ENCODE peak calls at places on chromosomes 3 and 15, in ten cellular contexts. F is sigmoid colon; J is psoas muscle; P is colonic mucosa; O is left lung; T is astrocyte; A is trophoblast cell; E is pancreas; D is CD8-positive, alpha-beta memory T cell; N is GM12878. B is an unnamed sample.

GRCh38 chr15:66943456-66944095 is 121.8 kb upstream of the SMAD3 start:
- DNase-seq in F (peak; percentile 39), J (no peak), P (peak; percentile 57), O (no peak), T (no peak), A (peak; percentile 67), E (no peak), D (no peak), N (no peak), B (no peak)

GRCh38 chr3:50008931-50009330 is 69.0 kb downstream of the RBM6 start:
- DNase-seq in F (no peak), J (no peak), P (no peak), O (no peak), T (peak; percentile 43), A (peak; percentile 77), E (no peak), D (no peak), N (no peak), B (no peak)

GRCh38 chr15:67100808-67101581 is 35.6 kb downstream of the SMAD3 start:
- DNase-seq in F (no peak), J (no peak), P (no peak), O (no peak), T (no peak), A (no peak), E (no peak), D (no peak), N (peak; percentile 82), B (peak; percentile 48)

GRCh38 chr15:71199384-71200351 is 84.4 kb downstream of the THSD4 start:
- DNase-seq in F (no peak), J (no peak), P (no peak), O (no peak), T (peak; percentile 52), A (no peak), E (no peak), D (no peak), N (no peak), B (no peak)

GRCh38 chr15:32893412-32893811 is 175.6 kb downstream of the GREM1 start:
- DNase-seq in F (no peak), J (no peak), P (no peak), O (no peak), T (no peak), A (no peak), E (no peak), D (no peak), N (no peak), B (no peak)

GRCh38 chr3:23735575-23736326 is 70.0 kb upstream of the UBE2E1 start:
- DNase-seq in F (no peak), J (no peak), P (no peak), O (no peak), T (no peak), A (no peak), E (no peak), D (no peak), N (no peak), B (no peak)

GRCh38 chr15:40250771-40251454 is 12.1 kb downstream of the PAK6 start:
- DNase-seq in F (no peak), J (no peak), P (no peak), O (peak; percentile 23), T (no peak), A (no peak), E (no peak), D (no peak), N (no peak), B (no peak)

GRCh38 chr15:66713843-66714508 is 11.9 kb downstream of the SMAD6 start:
- DNase-seq in F (no peak), J (no peak), P (no peak), O (no peak), T (no peak), A (no peak), E (no peak), D (no peak), N (peak; percentile 56), B (no peak)

GRCh38 chr15:49904296-49904695 is 214.7 kb downstream of the ATP8B4 start:
- DNase-seq in F (no peak), J (no peak), P (no peak), O (no peak), T (no peak), A (no peak), E (no peak), D (no peak), N (no peak), B (no peak)

GRCh38 chr3:72848703-72849081 is 447 bp upstream of the SHQ1 start:
- DNase-seq in F (no peak), J (no peak), P (no peak), O (no peak), T (peak; percentile 23), A (no peak), E (no peak), D (peak; percentile 11), N (peak; percentile 71), B (no peak)

GRCh38 chr3:9416139-9416780 is 18.8 kb downstream of the SETD5 start:
- DNase-seq in F (no peak), J (no peak), P (no peak), O (no peak), T (peak; percentile 10), A (peak; percentile 4), E (no peak), D (no peak), N (no peak), B (no peak)

GRCh38 chr15:78061963-78062427 is 15.5 kb downstream of the TBC1D2B start:
- DNase-seq in F (no peak), J (no peak), P (no peak), O (peak; percentile 48), T (peak; percentile 58), A (no peak), E (no peak), D (no peak), N (no peak), B (no peak)

GRCh38 chr3:151550642-151551041 is 89.8 kb upstream of the IGSF10 start:
- DNase-seq in F (no peak), J (no peak), P (no peak), O (no peak), T (no peak), A (no peak), E (no peak), D (no peak), N (no peak), B (no peak)

GRCh38 chr3:46966811-46967210 is 9.7 kb downstream of the CCDC12 start:
- DNase-seq in F (no peak), J (no peak), P (no peak), O (no peak), T (no peak), A (peak; percentile 97), E (no peak), D (no peak), N (no peak), B (no peak)

GRCh38 chr3:23587513-23587912 is 218.2 kb upstream of the UBE2E1 start:
- DNase-seq in F (no peak), J (no peak), P (no peak), O (no peak), T (no peak), A (peak; percentile 67), E (no peak), D (no peak), N (no peak), B (no peak)

GRCh38 chr3:134665243-134665642 is 14.4 kb upstream of the KY start:
- DNase-seq in F (no peak), J (peak; percentile 16), P (no peak), O (no peak), T (no peak), A (no peak), E (no peak), D (no peak), N (no peak), B (no peak)

GRCh38 chr3:121431717-121432517 is 113.9 kb downstream of the POLQ start:
- DNase-seq in F (no peak), J (no peak), P (peak; percentile 35), O (no peak), T (peak; percentile 29), A (peak; percentile 52), E (no peak), D (peak; percentile 27), N (peak; percentile 62), B (peak; percentile 62)
- H3K4me3 ChIP-seq in F (peak overlapping the region; percentile 32), J (peak overlapping the region; percentile 42), P (no peak overlapping the region), O (peak overlapping the region; percentile 8), T (no peak overlapping the region), A (no peak overlapping the region), E (no peak overlapping the region), D (peak overlapping the region; percentile 29), N (no peak overlapping the region), B (peak overlapping the region; percentile 52)

GRCh38 chr15:35439291-35439690 is 106.7 kb downstream of the DPH6 start:
- DNase-seq in F (no peak), J (no peak), P (no peak), O (no peak), T (peak; percentile 81), A (peak; percentile 18), E (no peak), D (no peak), N (no peak), B (no peak)
- H3K27ac ChIP-seq in F (no peak overlapping the region), J (no peak overlapping the region), P (no peak overlapping the region), O (no peak overlapping the region), T (no peak overlapping the region), A (no peak overlapping the region), E (no peak overlapping the region), D (no peak overlapping the region), N (no peak overlapping the region), B (no peak overlapping the region)

GRCh38 chr15:88604381-88604951 is 16.7 kb upstream of the AEN start:
- DNase-seq in F (no peak), J (no peak), P (no peak), O (no peak), T (no peak), A (no peak), E (peak; percentile 33), D (no peak), N (no peak), B (no peak)
- H3K4me3 ChIP-seq in F (no peak overlapping the region), J (peak overlapping the region; percentile 34), P (no peak overlapping the region), O (no peak overlapping the region), T (no peak overlapping the region), A (no peak overlapping the region), E (no peak overlapping the region), D (no peak overlapping the region), N (no peak overlapping the region), B (no peak overlapping the region)

GRCh38 chr15:63110428-63111026 is 11.1 kb upstream of the LACTB start:
- DNase-seq in F (no peak), J (no peak), P (no peak), O (peak; percentile 6), T (no peak), A (no peak), E (no peak), D (no peak), N (no peak), B (no peak)

GRCh38 chr15:63109498-63110290 is 12.0 kb upstream of the LACTB start:
- DNase-seq in F (no peak), J (no peak), P (no peak), O (no peak), T (peak; percentile 61), A (no peak), E (no peak), D (no peak), N (no peak), B (no peak)

GRCh38 chr15:63107895-63108546 is 13.6 kb upstream of the LACTB start:
- DNase-seq in F (no peak), J (no peak), P (peak; percentile 62), O (peak; percentile 65), T (peak; percentile 100), A (no peak), E (no peak), D (no peak), N (no peak), B (no peak)

DNA sequence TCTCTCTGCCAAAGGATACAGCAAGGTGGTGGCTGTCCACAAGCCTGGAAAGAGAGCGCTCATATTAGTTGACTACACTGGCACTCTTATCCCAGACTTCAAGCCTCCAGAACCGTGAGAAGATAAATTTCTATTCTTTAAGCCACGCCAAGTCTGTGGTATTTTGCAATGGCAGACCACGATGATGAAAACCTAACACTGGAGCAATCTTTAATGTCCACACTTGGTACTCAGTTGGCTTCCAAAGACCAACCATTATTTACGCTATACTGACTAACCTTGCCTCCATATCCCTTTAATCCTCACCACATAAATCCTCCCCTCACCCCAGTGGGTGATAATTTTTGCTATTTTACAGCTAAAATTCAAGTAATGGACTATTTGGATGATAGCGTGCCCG is 16.9 kb upstream of the LACTB start:
- DNase-seq in F (no peak), J (no peak), P (no peak), O (peak; percentile 19), T (peak; percentile 46), A (no peak), E (no peak), D (no peak), N (no peak), B (no peak)
- H3K27ac ChIP-seq in F (no peak overlapping the region), J (no peak overlapping the region), P (no peak overlapping the region), O (no peak overlapping the region), T (no peak overlapping the region), A (no peak overlapping the region), E (no peak overlapping the region), D (no peak overlapping the region), N (no peak overlapping the region), B (no peak overlapping the region)